ENCODE peak calls at places on chromosome 16, in four cellular contexts. W, S, L and M are unnamed samples.
A peak's percentile ranks its signal among the peaks of the same experiment; 100 is the strongest.

GRCh38 chr16:19008245-19008644 is 24.5 kb downstream of the TMC7 start:
- DNase-seq in S (no peak), W (peak; percentile 56), L (no peak), M (no peak)

GRCh38 chr16:23080747-23081146 is 68.5 kb downstream of the USP31 start:
- DNase-seq in W (no peak), L (no peak), S (no peak), M (no peak)

GRCh38 chr16:30921748-30922419 is 1.5 kb upstream of the FBXL19 start:
- DNase-seq in L (peak; percentile 92), W (peak; percentile 76), S (peak; percentile 90), M (peak; percentile 89)

GRCh38 chr16:77674888-77675287 is 47.4 kb upstream of the NUDT7 start:
- DNase-seq in L (no peak), W (peak; percentile 14), S (no peak), M (no peak)

GRCh38 chr16:52743702-52744101 is 196.8 kb upstream of the TOX3 start:
- DNase-seq in W (no peak), S (no peak), L (no peak), M (no peak)

GRCh38 chr16:67773099-67773498 is 33.3 kb downstream of the RANBP10 start:
- DNase-seq in L (no peak), S (no peak), W (no peak), M (no peak)

GRCh38 chr16:71846443-71846842 is 667 bp downstream of the ATXN1L start:
- DNase-seq in W (no peak), S (no peak), L (no peak), M (no peak)

GRCh38 chr16:17224859-17225258 is 245.9 kb downstream of the XYLT1 start:
- DNase-seq in L (peak; percentile 49), S (no peak), W (peak; percentile 91), M (peak; percentile 68)

GRCh38 chr16:11242658-11243057 is 13.3 kb downstream of the SOCS1 start:
- DNase-seq in S (no peak), W (no peak), L (no peak), M (no peak)

GRCh38 chr16:1993731-1994131 is 4.0 kb downstream of the SYNGR3 start:
- DNase-seq in L (no peak), W (peak; percentile 45), S (no peak), M (no peak)